ENCODE peak calls at places on chromosomes 6 and 20, in nine cellular contexts. V is left ventricle myocardium inferior; W is Peyer's patch; H is kidney epithelial cell; K is CD8-positive, alpha-beta T cell; C is fibroblast of lung; T is right lobe of liver; F is upper lobe of right lung; Y is endodermal cell. R is an unnamed sample.

GRCh38 chr6:96724641-96725040 is 112.6 kb downstream of the GPR63 start:
- DNase-seq in T (no peak), V (no peak), H (no peak), F (no peak), C (no peak), K (no peak), Y (no peak), W (no peak), R (no peak)

GRCh38 chr6:30684386-30685156 is 1.9 kb downstream of the PPP1R18 start:
- DNase-seq in V (peak; percentile 61), K (peak; percentile 76), F (peak; percentile 76), C (peak; percentile 39), Y (no peak), W (peak; percentile 84), H (no peak), T (peak; percentile 66), R (peak; percentile 53)

GRCh38 chr6:149864578-149865535 is 698 bp upstream of the LRP11 start:
- DNase-seq in T (no peak), V (no peak), K (peak; percentile 51), C (peak; percentile 68), H (no peak), W (peak; percentile 36), F (no peak), Y (no peak), R (no peak)

GRCh38 chr20:39676857-39677351 is 714.8 kb downstream of the DHX35 start:
- DNase-seq in F (no peak), W (no peak), K (no peak), T (no peak), H (no peak), C (peak; percentile 5), V (no peak), Y (no peak), R (no peak)

GRCh38 chr6:169896826-169897456 is 145.5 kb downstream of the ERMARD start:
- DNase-seq in H (no peak), T (peak; percentile 30), V (no peak), F (no peak), W (no peak), C (no peak), K (peak; percentile 39), Y (peak; percentile 21), R (no peak)

GRCh38 chr6:82617648-82618047 is 254.0 kb downstream of the TPBG start:
- DNase-seq in T (no peak), K (no peak), V (no peak), C (peak; percentile 35), Y (no peak), W (no peak), H (no peak), F (no peak), R (no peak)

GRCh38 chr6:36544228-36544627 is 3.1 kb downstream of the STK38 start:
- DNase-seq in T (no peak), C (peak; percentile 25), F (no peak), V (no peak), K (peak; percentile 68), H (no peak), W (peak; percentile 75), Y (no peak), R (no peak)

GRCh38 chr6:133741375-133741861 is 147.5 kb upstream of the TCF21 start:
- DNase-seq in C (peak; percentile 17), V (no peak), F (no peak), T (no peak), H (peak; percentile 37), W (no peak), K (no peak), Y (no peak), R (no peak)

GRCh38 chr20:46137816-46138215 is 19.7 kb downstream of the CD40 start:
- DNase-seq in H (no peak), K (no peak), Y (no peak), C (no peak), F (no peak), T (no peak), V (no peak), W (no peak), R (no peak)

GRCh38 chr20:46135856-46136633 is 17.9 kb downstream of the CD40 start:
- DNase-seq in T (no peak), V (no peak), K (no peak), Y (peak; percentile 75), H (no peak), F (no peak), W (no peak), C (no peak), R (no peak)

GRCh38 chr20:46139908-46140482 is 21.9 kb downstream of the CD40 start:
- DNase-seq in T (no peak), C (no peak), V (no peak), Y (no peak), H (no peak), W (no peak), K (no peak), F (no peak), R (no peak)

GRCh38 chr20:46142124-46142523 is 24.0 kb downstream of the CD40 start:
- DNase-seq in T (no peak), V (no peak), H (no peak), W (no peak), Y (no peak), C (no peak), K (no peak), F (no peak), R (no peak)

DNA sequence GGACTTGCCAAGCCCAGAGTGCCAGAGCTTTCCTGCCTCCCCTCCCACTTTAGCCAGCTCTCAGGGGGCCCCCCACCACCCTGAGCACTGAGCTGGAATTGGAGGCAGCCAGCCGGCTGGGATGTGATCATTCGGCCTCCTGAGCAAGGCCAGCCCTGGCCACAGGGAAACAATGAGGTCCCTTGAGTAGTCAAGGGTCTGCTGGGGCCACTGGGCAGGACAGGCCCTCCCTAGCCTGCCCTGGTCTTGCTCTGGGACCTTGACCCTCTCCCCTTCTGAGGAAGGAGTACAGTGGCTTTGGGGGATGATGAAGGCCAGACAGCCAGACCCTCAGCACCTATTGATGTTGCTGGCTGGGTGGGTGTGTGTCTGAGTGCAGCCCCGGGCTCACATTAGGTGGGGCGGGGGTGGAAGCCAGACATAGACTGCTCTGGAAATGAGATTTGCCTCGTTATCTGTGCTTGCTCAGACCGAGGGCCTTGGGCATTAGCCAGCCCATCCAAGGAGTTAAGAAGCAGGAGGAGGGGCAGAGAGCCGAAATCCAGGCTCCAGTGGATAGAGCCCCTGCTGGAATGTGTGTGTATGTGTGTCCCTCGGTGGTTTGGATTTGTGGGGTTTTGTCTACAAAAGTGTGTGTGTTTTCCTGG is 21.3 kb downstream of the CD40 start:
- DNase-seq in W (no peak), C (no peak), F (no peak), V (no peak), T (no peak), Y (no peak), H (no peak), K (no peak), R (no peak)
- TF ChIP-seq CTCF in W (no peak), C (no peak), F (no peak), V (no peak), T (no peak), Y (peak; percentile 45), H (no peak), K (no peak), R (no peak)

DNA sequence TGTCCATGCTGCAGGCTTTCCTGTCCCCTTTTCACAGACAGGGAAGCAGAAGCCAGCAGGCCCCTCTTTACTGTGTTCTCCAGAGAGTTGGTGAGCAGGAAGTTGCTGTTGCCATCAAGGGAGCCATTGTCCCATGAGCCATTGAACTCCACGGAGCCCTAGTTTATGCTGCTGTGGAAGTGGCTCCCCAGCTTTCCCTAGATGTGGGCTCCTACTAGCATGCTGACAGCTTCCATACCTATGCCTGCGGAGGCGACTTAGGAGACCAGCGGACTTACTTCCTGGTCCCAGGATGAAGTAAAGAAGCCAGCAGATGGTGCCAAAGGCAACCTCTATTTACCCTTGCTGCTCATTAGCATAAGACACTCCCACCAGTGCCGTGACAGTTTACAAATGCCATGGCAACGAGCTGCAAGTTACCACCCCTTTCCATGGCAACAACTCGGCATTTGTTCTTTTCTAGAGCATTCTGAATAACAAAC is 30.8 kb upstream of the FKBP1A start:
- DNase-seq in C (peak; percentile 83), V (no peak), Y (peak; percentile 92), H (no peak), T (no peak), W (no peak), F (no peak), K (no peak), R (no peak)
- TF ChIP-seq CTCF in C (no peak), V (no peak), Y (peak; percentile 64), H (no peak), T (no peak), W (peak; percentile 46), F (no peak), K (no peak), R (peak; percentile 14)

GRCh38 chr20:53336892-53337291 is 256.7 kb downstream of the ZNF217 start:
- DNase-seq in T (no peak), K (no peak), C (no peak), V (no peak), H (no peak), W (no peak), F (no peak), Y (no peak), R (no peak)
- TF ChIP-seq CTCF in T (no peak), K (no peak), C (no peak), V (no peak), H (no peak), W (no peak), F (no peak), Y (peak; percentile 50), R (no peak)

GRCh38 chr6:78619016-78619415 is 248.3 kb upstream of the IRAK1BP1 start:
- DNase-seq in H (no peak), Y (no peak), W (no peak), K (no peak), T (no peak), C (peak; percentile 23), F (no peak), V (no peak), R (no peak)

GRCh38 chr6:78629154-78629721 is 238.1 kb upstream of the IRAK1BP1 start:
- DNase-seq in F (no peak), T (peak; percentile 35), Y (peak; percentile 61), K (no peak), H (no peak), C (peak; percentile 34), W (no peak), V (no peak), R (peak; percentile 12)

GRCh38 chr6:78623567-78623966 is 243.8 kb upstream of the IRAK1BP1 start:
- DNase-seq in F (no peak), V (no peak), C (peak; percentile 37), H (no peak), W (no peak), K (no peak), T (no peak), Y (no peak), R (no peak)
- TF ChIP-seq CTCF in F (no peak), V (no peak), C (no peak), H (no peak), W (no peak), K (no peak), T (no peak), Y (no peak), R (no peak)

GRCh38 chr6:155174576-155175174 is 89.1 kb upstream of the CLDN20 start:
- DNase-seq in C (peak; percentile 79), K (peak; percentile 56), T (peak; percentile 51), W (peak; percentile 48), V (no peak), H (peak; percentile 64), Y (peak; percentile 88), F (no peak), R (peak; percentile 23)
- TF ChIP-seq CTCF in C (peak; percentile 81), K (peak; percentile 28), T (peak; percentile 60), W (peak; percentile 66), V (peak; percentile 65), H (peak; percentile 57), Y (peak; percentile 83), F (peak; percentile 59), R (peak; percentile 58)

R was measured in heart right ventricle.